ENCODE peak calls at places on chromosomes 7 and 10, in ten cellular contexts. One of them, this sample, is unnamed.
A peak's percentile ranks its signal among the peaks of the same experiment; 100 is the strongest.

GRCh38 chr7:69169356-69169755 is 428.9 kb upstream of the AUTS2 start:
- DNase-seq in SJSA1: no peak
- DNase-seq in keratinocyte: no peak
- DNase-seq in right atrium auricular region: peak; percentile 16
- DNase-seq in astrocyte: no peak
- DNase-seq in Peyer's patch: no peak
- DNase-seq in lower lobe of right lung: no peak
- DNase-seq in GM23338: no peak
- DNase-seq in thyroid gland: no peak
- DNase-seq in CD8-positive, alpha-beta memory T cell: no peak
- DNase-seq in this sample: no peak

GRCh38 chr10:72248477-72249151 is 25.1 kb upstream of the DDIT4 start:
- DNase-seq in lower lobe of right lung: peak; percentile 87
- DNase-seq in CD8-positive, alpha-beta memory T cell: peak; percentile 89
- DNase-seq in astrocyte: no peak
- DNase-seq in GM23338: peak; percentile 76
- DNase-seq in right atrium auricular region: peak; percentile 93
- DNase-seq in SJSA1: no peak
- DNase-seq in Peyer's patch: peak; percentile 96
- DNase-seq in keratinocyte: peak; percentile 82
- DNase-seq in thyroid gland: peak; percentile 90
- DNase-seq in this sample: peak; percentile 68

GRCh38 chr7:142088022-142088714 is 23.4 kb upstream of the MGAM2 start:
- DNase-seq in thyroid gland: no peak
- DNase-seq in astrocyte: no peak
- DNase-seq in GM23338: no peak
- DNase-seq in lower lobe of right lung: no peak
- DNase-seq in CD8-positive, alpha-beta memory T cell: no peak
- DNase-seq in Peyer's patch: no peak
- DNase-seq in keratinocyte: no peak
- DNase-seq in SJSA1: no peak
- DNase-seq in right atrium auricular region: no peak
- DNase-seq in this sample: no peak

GRCh38 chr10:70778267-70778924 is 6.8 kb downstream of the TBATA start:
- DNase-seq in astrocyte: no peak
- DNase-seq in CD8-positive, alpha-beta memory T cell: no peak
- DNase-seq in Peyer's patch: no peak
- DNase-seq in keratinocyte: no peak
- DNase-seq in right atrium auricular region: peak; percentile 50
- DNase-seq in thyroid gland: no peak
- DNase-seq in GM23338: no peak
- DNase-seq in SJSA1: peak; percentile 42
- DNase-seq in lower lobe of right lung: no peak
- DNase-seq in this sample: no peak

GRCh38 chr10:100654835-100655759 is 90.3 kb upstream of the PAX2 start:
- DNase-seq in SJSA1: no peak
- DNase-seq in lower lobe of right lung: no peak
- DNase-seq in right atrium auricular region: no peak
- DNase-seq in keratinocyte: no peak
- DNase-seq in astrocyte: no peak
- DNase-seq in GM23338: peak; percentile 66
- DNase-seq in Peyer's patch: no peak
- DNase-seq in thyroid gland: no peak
- DNase-seq in CD8-positive, alpha-beta memory T cell: no peak
- DNase-seq in this sample: no peak

GRCh38 chr10:116756277-116756676 is 13.9 kb upstream of the HSPA12A start:
- DNase-seq in GM23338: no peak
- DNase-seq in lower lobe of right lung: no peak
- DNase-seq in CD8-positive, alpha-beta memory T cell: no peak
- DNase-seq in SJSA1: no peak
- DNase-seq in astrocyte: no peak
- DNase-seq in Peyer's patch: no peak
- DNase-seq in thyroid gland: peak; percentile 75
- DNase-seq in keratinocyte: no peak
- DNase-seq in right atrium auricular region: no peak
- DNase-seq in this sample: no peak

GRCh38 chr7:98084631-98085030 is 22.0 kb upstream of the LMTK2 start:
- DNase-seq in Peyer's patch: peak; percentile 43
- DNase-seq in CD8-positive, alpha-beta memory T cell: no peak
- DNase-seq in right atrium auricular region: no peak
- DNase-seq in thyroid gland: no peak
- DNase-seq in astrocyte: no peak
- DNase-seq in lower lobe of right lung: no peak
- DNase-seq in SJSA1: no peak
- DNase-seq in keratinocyte: no peak
- DNase-seq in GM23338: no peak
- DNase-seq in this sample: no peak

GRCh38 chr7:140213684-140214074 is 36.9 kb upstream of the KDM7A start:
- DNase-seq in keratinocyte: no peak
- DNase-seq in astrocyte: peak; percentile 39
- DNase-seq in GM23338: no peak
- DNase-seq in SJSA1: no peak
- DNase-seq in right atrium auricular region: no peak
- DNase-seq in thyroid gland: no peak
- DNase-seq in CD8-positive, alpha-beta memory T cell: no peak
- DNase-seq in lower lobe of right lung: no peak
- DNase-seq in Peyer's patch: no peak
- DNase-seq in this sample: peak; percentile 6

GRCh38 chr7:37921340-37921805 is 933 bp downstream of the EPDR1 start:
- DNase-seq in Peyer's patch: peak; percentile 62
- DNase-seq in lower lobe of right lung: peak; percentile 57
- DNase-seq in thyroid gland: peak; percentile 57
- DNase-seq in SJSA1: no peak
- DNase-seq in right atrium auricular region: no peak
- DNase-seq in astrocyte: peak; percentile 38
- DNase-seq in keratinocyte: no peak
- DNase-seq in GM23338: peak; percentile 65
- DNase-seq in CD8-positive, alpha-beta memory T cell: no peak
- DNase-seq in this sample: peak; percentile 64

GRCh38 chr10:122224159-122224558 is 46.9 kb upstream of the BTBD16 start:
- DNase-seq in astrocyte: no peak
- DNase-seq in Peyer's patch: no peak
- DNase-seq in keratinocyte: no peak
- DNase-seq in thyroid gland: no peak
- DNase-seq in GM23338: no peak
- DNase-seq in lower lobe of right lung: no peak
- DNase-seq in SJSA1: no peak
- DNase-seq in right atrium auricular region: no peak
- DNase-seq in CD8-positive, alpha-beta memory T cell: no peak
- DNase-seq in this sample: no peak

GRCh38 chr10:125006188-125006680 is 64.3 kb downstream of the ZRANB1 start:
- DNase-seq in SJSA1: no peak
- DNase-seq in keratinocyte: no peak
- DNase-seq in thyroid gland: peak; percentile 2
- DNase-seq in CD8-positive, alpha-beta memory T cell: no peak
- DNase-seq in astrocyte: peak; percentile 10
- DNase-seq in right atrium auricular region: no peak
- DNase-seq in lower lobe of right lung: no peak
- DNase-seq in Peyer's patch: no peak
- DNase-seq in GM23338: no peak
- DNase-seq in this sample: peak; percentile 50

GRCh38 chr10:7054915-7055314 is 355.9 kb downstream of the SFMBT2 start:
- DNase-seq in right atrium auricular region: no peak
- DNase-seq in GM23338: peak; percentile 74
- DNase-seq in lower lobe of right lung: no peak
- DNase-seq in Peyer's patch: no peak
- DNase-seq in astrocyte: no peak
- DNase-seq in CD8-positive, alpha-beta memory T cell: no peak
- DNase-seq in keratinocyte: no peak
- DNase-seq in thyroid gland: no peak
- DNase-seq in SJSA1: no peak
- DNase-seq in this sample: no peak

GRCh38 chr10:3699896-3700295 is 85.1 kb downstream of the KLF6 start:
- DNase-seq in astrocyte: no peak
- DNase-seq in GM23338: peak; percentile 60
- DNase-seq in Peyer's patch: no peak
- DNase-seq in CD8-positive, alpha-beta memory T cell: no peak
- DNase-seq in lower lobe of right lung: no peak
- DNase-seq in keratinocyte: no peak
- DNase-seq in SJSA1: no peak
- DNase-seq in thyroid gland: no peak
- DNase-seq in right atrium auricular region: no peak
- DNase-seq in this sample: no peak

GRCh38 chr7:72317335-72317734 is 94.8 kb downstream of the CALN1 start:
- DNase-seq in CD8-positive, alpha-beta memory T cell: no peak
- DNase-seq in right atrium auricular region: no peak
- DNase-seq in astrocyte: no peak
- DNase-seq in SJSA1: no peak
- DNase-seq in lower lobe of right lung: no peak
- DNase-seq in keratinocyte: no peak
- DNase-seq in thyroid gland: no peak
- DNase-seq in GM23338: no peak
- DNase-seq in Peyer's patch: no peak
- DNase-seq in this sample: no peak

GRCh38 chr7:131724776-131725345 is 168.4 kb upstream of the PODXL start:
- DNase-seq in right atrium auricular region: peak; percentile 48
- DNase-seq in SJSA1: no peak
- DNase-seq in keratinocyte: no peak
- DNase-seq in lower lobe of right lung: no peak
- DNase-seq in CD8-positive, alpha-beta memory T cell: no peak
- DNase-seq in GM23338: no peak
- DNase-seq in thyroid gland: no peak
- DNase-seq in astrocyte: no peak
- DNase-seq in Peyer's patch: no peak
- DNase-seq in this sample: no peak
- H3K27me3 ChIP-seq in right atrium auricular region: no peaks in the 10 kb centered on the region
- H3K27me3 ChIP-seq in SJSA1: peaks cover 3% of the 10 kb centered on the region
- H3K27me3 ChIP-seq in keratinocyte: peaks cover 27% of the 10 kb centered on the region
- H3K27me3 ChIP-seq in lower lobe of right lung: peaks cover 5% of the 10 kb centered on the region
- H3K27me3 ChIP-seq in CD8-positive, alpha-beta memory T cell: no peaks in the 10 kb centered on the region
- H3K27me3 ChIP-seq in GM23338: no peaks in the 10 kb centered on the region
- H3K27me3 ChIP-seq in thyroid gland: no peaks in the 10 kb centered on the region
- H3K27me3 ChIP-seq in astrocyte: peaks cover 5% of the 10 kb centered on the region
- H3K27me3 ChIP-seq in Peyer's patch: no peaks in the 10 kb centered on the region
- H3K27me3 ChIP-seq in this sample: peaks cover 8% of the 10 kb centered on the region

GRCh38 chr10:91591792-91592165 is 41.1 kb downstream of the PPP1R3C start:
- DNase-seq in Peyer's patch: no peak
- DNase-seq in right atrium auricular region: no peak
- DNase-seq in GM23338: no peak
- DNase-seq in lower lobe of right lung: no peak
- DNase-seq in SJSA1: no peak
- DNase-seq in astrocyte: no peak
- DNase-seq in thyroid gland: no peak
- DNase-seq in keratinocyte: no peak
- DNase-seq in CD8-positive, alpha-beta memory T cell: no peak
- DNase-seq in this sample: no peak
- H3K4me1 ChIP-seq in Peyer's patch: no peaks in the 10 kb centered on the region
- H3K4me1 ChIP-seq in right atrium auricular region: peaks cover 90% of the 10 kb centered on the region
- H3K4me1 ChIP-seq in GM23338: no peaks in the 10 kb centered on the region
- H3K4me1 ChIP-seq in lower lobe of right lung: peaks cover 26% of the 10 kb centered on the region
- H3K4me1 ChIP-seq in SJSA1: peaks cover 59% of the 10 kb centered on the region
- H3K4me1 ChIP-seq in astrocyte: peaks cover 49% of the 10 kb centered on the region
- H3K4me1 ChIP-seq in thyroid gland: peaks cover 23% of the 10 kb centered on the region
- H3K4me1 ChIP-seq in keratinocyte: peaks cover 42% of the 10 kb centered on the region
- H3K4me1 ChIP-seq in CD8-positive, alpha-beta memory T cell: no peaks in the 10 kb centered on the region
- H3K4me1 ChIP-seq in this sample: peaks cover 53% of the 10 kb centered on the region

DNA sequence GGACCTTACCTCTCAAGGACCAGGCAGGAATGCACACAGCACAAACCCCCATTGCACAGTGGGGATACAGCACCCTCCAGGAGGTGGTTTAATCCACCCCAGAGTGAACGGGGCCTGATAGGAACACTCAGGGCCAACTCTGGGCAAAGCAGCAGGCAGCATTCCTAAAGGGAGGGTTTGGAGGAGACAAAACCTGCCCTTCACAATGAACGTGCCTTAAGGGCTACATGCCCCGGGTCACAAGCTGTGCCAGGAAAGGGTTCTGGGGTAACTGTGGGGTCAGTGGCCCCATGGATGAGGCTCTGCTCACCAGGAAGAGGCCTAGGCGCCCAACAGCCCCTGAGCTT is 1.1 kb downstream of the GPRIN2 start:
- DNase-seq in SJSA1: no peak
- DNase-seq in Peyer's patch: no peak
- DNase-seq in lower lobe of right lung: no peak
- DNase-seq in astrocyte: no peak
- DNase-seq in CD8-positive, alpha-beta memory T cell: no peak
- DNase-seq in right atrium auricular region: no peak
- DNase-seq in GM23338: peak; percentile 63
- DNase-seq in keratinocyte: no peak
- DNase-seq in thyroid gland: peak; percentile 6
- DNase-seq in this sample: no peak
- H3K27me3 ChIP-seq in SJSA1: no peaks in the 10 kb centered on the region
- H3K27me3 ChIP-seq in Peyer's patch: no peaks in the 10 kb centered on the region
- H3K27me3 ChIP-seq in lower lobe of right lung: peaks cover 52% of the 10 kb centered on the region
- H3K27me3 ChIP-seq in astrocyte: peaks cover 49% of the 10 kb centered on the region
- H3K27me3 ChIP-seq in CD8-positive, alpha-beta memory T cell: peaks cover 17% of the 10 kb centered on the region
- H3K27me3 ChIP-seq in right atrium auricular region: peaks cover 19% of the 10 kb centered on the region
- H3K27me3 ChIP-seq in GM23338: peaks cover 16% of the 10 kb centered on the region
- H3K27me3 ChIP-seq in keratinocyte: peaks cover 83% of the 10 kb centered on the region
- H3K27me3 ChIP-seq in thyroid gland: no peaks in the 10 kb centered on the region
- H3K27me3 ChIP-seq in this sample: peaks cover 90% of the 10 kb centered on the region

GRCh38 chr10:35413985-35414861 is 77.9 kb downstream of the CCNY start:
- DNase-seq in CD8-positive, alpha-beta memory T cell: peak; percentile 5
- DNase-seq in Peyer's patch: no peak
- DNase-seq in keratinocyte: no peak
- DNase-seq in thyroid gland: no peak
- DNase-seq in astrocyte: peak; percentile 63
- DNase-seq in lower lobe of right lung: no peak
- DNase-seq in right atrium auricular region: peak; percentile 54
- DNase-seq in SJSA1: no peak
- DNase-seq in GM23338: no peak
- DNase-seq in this sample: no peak
- H3K4me1 ChIP-seq in CD8-positive, alpha-beta memory T cell: peaks cover 59% of the 10 kb centered on the region
- H3K4me1 ChIP-seq in Peyer's patch: no peaks in the 10 kb centered on the region
- H3K4me1 ChIP-seq in keratinocyte: peaks cover 30% of the 10 kb centered on the region
- H3K4me1 ChIP-seq in thyroid gland: peaks cover 6% of the 10 kb centered on the region
- H3K4me1 ChIP-seq in astrocyte: peaks cover 61% of the 10 kb centered on the region
- H3K4me1 ChIP-seq in lower lobe of right lung: peaks cover 43% of the 10 kb centered on the region
- H3K4me1 ChIP-seq in right atrium auricular region: peaks cover 42% of the 10 kb centered on the region
- H3K4me1 ChIP-seq in SJSA1: peaks cover 33% of the 10 kb centered on the region
- H3K4me1 ChIP-seq in GM23338: peaks cover 51% of the 10 kb centered on the region
- H3K4me1 ChIP-seq in this sample: peaks cover 28% of the 10 kb centered on the region

GRCh38 chr7:28572321-28573058 is 160.2 kb downstream of the CREB5 start:
- DNase-seq in Peyer's patch: no peak
- DNase-seq in astrocyte: no peak
- DNase-seq in thyroid gland: no peak
- DNase-seq in GM23338: no peak
- DNase-seq in keratinocyte: no peak
- DNase-seq in right atrium auricular region: no peak
- DNase-seq in CD8-positive, alpha-beta memory T cell: no peak
- DNase-seq in lower lobe of right lung: no peak
- DNase-seq in SJSA1: no peak
- DNase-seq in this sample: no peak
- H3K27me3 ChIP-seq in Peyer's patch: no peaks in the 10 kb centered on the region
- H3K27me3 ChIP-seq in astrocyte: no peaks in the 10 kb centered on the region
- H3K27me3 ChIP-seq in thyroid gland: no peaks in the 10 kb centered on the region
- H3K27me3 ChIP-seq in GM23338: no peaks in the 10 kb centered on the region
- H3K27me3 ChIP-seq in keratinocyte: peaks cover 22% of the 10 kb centered on the region
- H3K27me3 ChIP-seq in right atrium auricular region: no peaks in the 10 kb centered on the region
- H3K27me3 ChIP-seq in CD8-positive, alpha-beta memory T cell: no peaks in the 10 kb centered on the region
- H3K27me3 ChIP-seq in lower lobe of right lung: peaks cover 5% of the 10 kb centered on the region
- H3K27me3 ChIP-seq in SJSA1: peaks cover 3% of the 10 kb centered on the region
- H3K27me3 ChIP-seq in this sample: no peaks in the 10 kb centered on the region